ENCODE peak calls at places on chromosomes 6 and 20, in nine cellular contexts. One of them, this sample, is unnamed.

GRCh38 chr6:78599526-78599925 is 267.8 kb upstream of the IRAK1BP1 start:
- DNase-seq in mucosa of gallbladder: no peak
- DNase-seq in sciatic nerve: no peak
- DNase-seq in lower leg skin: no peak
- DNase-seq in D341Med: no peak
- DNase-seq in stimulated activated CD4-positive, alpha-beta T cell treated with anti-CD3 and anti-CD28 coated beads, TNF-alpha, amount 100 ng/mL, for 48 hours: no peak
- DNase-seq in EL: peak; percentile 69
- DNase-seq in KBM-7: no peak
- DNase-seq in iris pigment epithelial cell: no peak
- DNase-seq in this sample: no peak

GRCh38 chr6:20681243-20681684 is 147.0 kb downstream of the CDKAL1 start:
- DNase-seq in mucosa of gallbladder: no peak
- DNase-seq in sciatic nerve: no peak
- DNase-seq in lower leg skin: no peak
- DNase-seq in D341Med: no peak
- DNase-seq in stimulated activated CD4-positive, alpha-beta T cell treated with anti-CD3 and anti-CD28 coated beads, TNF-alpha, amount 100 ng/mL, for 48 hours: no peak
- DNase-seq in EL: no peak
- DNase-seq in KBM-7: no peak
- DNase-seq in iris pigment epithelial cell: no peak
- DNase-seq in this sample: no peak

GRCh38 chr6:139364302-139364981 is 10.0 kb downstream of the CITED2 start:
- DNase-seq in mucosa of gallbladder: no peak
- DNase-seq in sciatic nerve: no peak
- DNase-seq in lower leg skin: no peak
- DNase-seq in D341Med: peak; percentile 40
- DNase-seq in stimulated activated CD4-positive, alpha-beta T cell treated with anti-CD3 and anti-CD28 coated beads, TNF-alpha, amount 100 ng/mL, for 48 hours: no peak
- DNase-seq in EL: peak; percentile 66
- DNase-seq in KBM-7: peak; percentile 72
- DNase-seq in iris pigment epithelial cell: peak; percentile 48
- DNase-seq in this sample: no peak

GRCh38 chr6:127185410-127185809 is 66.9 kb downstream of the RSPO3 start:
- DNase-seq in mucosa of gallbladder: no peak
- DNase-seq in sciatic nerve: no peak
- DNase-seq in lower leg skin: no peak
- DNase-seq in D341Med: no peak
- DNase-seq in stimulated activated CD4-positive, alpha-beta T cell treated with anti-CD3 and anti-CD28 coated beads, TNF-alpha, amount 100 ng/mL, for 48 hours: no peak
- DNase-seq in EL: no peak
- DNase-seq in KBM-7: no peak
- DNase-seq in iris pigment epithelial cell: no peak
- DNase-seq in this sample: no peak

GRCh38 chr20:24950128-24950835 is 1.2 kb downstream of the CST7 start:
- DNase-seq in mucosa of gallbladder: peak; percentile 10
- DNase-seq in sciatic nerve: peak; percentile 54
- DNase-seq in lower leg skin: no peak
- DNase-seq in D341Med: no peak
- DNase-seq in stimulated activated CD4-positive, alpha-beta T cell treated with anti-CD3 and anti-CD28 coated beads, TNF-alpha, amount 100 ng/mL, for 48 hours: no peak
- DNase-seq in EL: no peak
- DNase-seq in KBM-7: no peak
- DNase-seq in iris pigment epithelial cell: no peak
- DNase-seq in this sample: no peak

GRCh38 chr6:168666751-168667427 is 225.9 kb downstream of the SMOC2 start:
- DNase-seq in mucosa of gallbladder: no peak
- DNase-seq in sciatic nerve: no peak
- DNase-seq in lower leg skin: no peak
- DNase-seq in D341Med: no peak
- DNase-seq in stimulated activated CD4-positive, alpha-beta T cell treated with anti-CD3 and anti-CD28 coated beads, TNF-alpha, amount 100 ng/mL, for 48 hours: no peak
- DNase-seq in EL: no peak
- DNase-seq in KBM-7: no peak
- DNase-seq in iris pigment epithelial cell: no peak
- DNase-seq in this sample: peak; percentile 61

GRCh38 chr6:119152187-119152586 is 73.7 kb upstream of the FAM184A start:
- DNase-seq in mucosa of gallbladder: no peak
- DNase-seq in sciatic nerve: no peak
- DNase-seq in lower leg skin: no peak
- DNase-seq in D341Med: no peak
- DNase-seq in stimulated activated CD4-positive, alpha-beta T cell treated with anti-CD3 and anti-CD28 coated beads, TNF-alpha, amount 100 ng/mL, for 48 hours: no peak
- DNase-seq in EL: no peak
- DNase-seq in KBM-7: no peak
- DNase-seq in iris pigment epithelial cell: no peak
- DNase-seq in this sample: no peak

GRCh38 chr6:142387997-142388815 is 86.4 kb downstream of the ADGRG6 start:
- DNase-seq in mucosa of gallbladder: no peak
- DNase-seq in sciatic nerve: no peak
- DNase-seq in lower leg skin: no peak
- DNase-seq in D341Med: no peak
- DNase-seq in stimulated activated CD4-positive, alpha-beta T cell treated with anti-CD3 and anti-CD28 coated beads, TNF-alpha, amount 100 ng/mL, for 48 hours: no peak
- DNase-seq in EL: peak; percentile 64
- DNase-seq in KBM-7: peak; percentile 39
- DNase-seq in iris pigment epithelial cell: peak; percentile 70
- DNase-seq in this sample: no peak

GRCh38 chr6:85130743-85131142 is 319.1 kb upstream of the NT5E start:
- DNase-seq in mucosa of gallbladder: no peak
- DNase-seq in sciatic nerve: no peak
- DNase-seq in lower leg skin: no peak
- DNase-seq in D341Med: no peak
- DNase-seq in stimulated activated CD4-positive, alpha-beta T cell treated with anti-CD3 and anti-CD28 coated beads, TNF-alpha, amount 100 ng/mL, for 48 hours: no peak
- DNase-seq in EL: no peak
- DNase-seq in KBM-7: no peak
- DNase-seq in iris pigment epithelial cell: peak; percentile 22
- DNase-seq in this sample: no peak

GRCh38 chr6:45486739-45487138 is 109.0 kb upstream of the SUPT3H start:
- DNase-seq in mucosa of gallbladder: no peak
- DNase-seq in sciatic nerve: no peak
- DNase-seq in lower leg skin: no peak
- DNase-seq in D341Med: no peak
- DNase-seq in stimulated activated CD4-positive, alpha-beta T cell treated with anti-CD3 and anti-CD28 coated beads, TNF-alpha, amount 100 ng/mL, for 48 hours: no peak
- DNase-seq in EL: no peak
- DNase-seq in KBM-7: no peak
- DNase-seq in iris pigment epithelial cell: no peak
- DNase-seq in this sample: no peak

GRCh38 chr6:56803594-56803993 is 151.3 kb upstream of the BEND6 start:
- DNase-seq in mucosa of gallbladder: no peak
- DNase-seq in sciatic nerve: no peak
- DNase-seq in lower leg skin: no peak
- DNase-seq in D341Med: no peak
- DNase-seq in stimulated activated CD4-positive, alpha-beta T cell treated with anti-CD3 and anti-CD28 coated beads, TNF-alpha, amount 100 ng/mL, for 48 hours: no peak
- DNase-seq in EL: peak; percentile 81
- DNase-seq in KBM-7: no peak
- DNase-seq in iris pigment epithelial cell: peak; percentile 33
- DNase-seq in this sample: no peak

GRCh38 chr6:138401960-138402832 is 1.8 kb upstream of the HEBP2 start:
- DNase-seq in mucosa of gallbladder: no peak
- DNase-seq in sciatic nerve: no peak
- DNase-seq in lower leg skin: no peak
- DNase-seq in D341Med: no peak
- DNase-seq in stimulated activated CD4-positive, alpha-beta T cell treated with anti-CD3 and anti-CD28 coated beads, TNF-alpha, amount 100 ng/mL, for 48 hours: no peak
- DNase-seq in EL: no peak
- DNase-seq in KBM-7: no peak
- DNase-seq in iris pigment epithelial cell: no peak
- DNase-seq in this sample: no peak

GRCh38 chr6:136491251-136491650 is 59.0 kb downstream of the MAP7 start:
- DNase-seq in mucosa of gallbladder: no peak
- DNase-seq in sciatic nerve: no peak
- DNase-seq in lower leg skin: no peak
- DNase-seq in D341Med: no peak
- DNase-seq in stimulated activated CD4-positive, alpha-beta T cell treated with anti-CD3 and anti-CD28 coated beads, TNF-alpha, amount 100 ng/mL, for 48 hours: no peak
- DNase-seq in EL: no peak
- DNase-seq in KBM-7: no peak
- DNase-seq in iris pigment epithelial cell: no peak
- DNase-seq in this sample: no peak

GRCh38 chr6:36984581-36985383 is 1.2 kb downstream of the MTCH1 start:
- DNase-seq in mucosa of gallbladder: peak; percentile 46
- DNase-seq in sciatic nerve: peak; percentile 77
- DNase-seq in lower leg skin: no peak
- DNase-seq in D341Med: no peak
- DNase-seq in stimulated activated CD4-positive, alpha-beta T cell treated with anti-CD3 and anti-CD28 coated beads, TNF-alpha, amount 100 ng/mL, for 48 hours: peak; percentile 74
- DNase-seq in EL: peak; percentile 93
- DNase-seq in KBM-7: no peak
- DNase-seq in iris pigment epithelial cell: peak; percentile 70
- DNase-seq in this sample: no peak

GRCh38 chr20:47328841-47329448 is 27.6 kb downstream of the ZMYND8 start:
- DNase-seq in mucosa of gallbladder: no peak
- DNase-seq in sciatic nerve: no peak
- DNase-seq in lower leg skin: no peak
- DNase-seq in D341Med: no peak
- DNase-seq in stimulated activated CD4-positive, alpha-beta T cell treated with anti-CD3 and anti-CD28 coated beads, TNF-alpha, amount 100 ng/mL, for 48 hours: no peak
- DNase-seq in EL: no peak
- DNase-seq in KBM-7: no peak
- DNase-seq in iris pigment epithelial cell: no peak
- DNase-seq in this sample: no peak